ENCODE peak calls at places on chromosome 20, in four cellular contexts. One of them, this sample, is unnamed.

GRCh38 chr20:63520939-63521601 is 505 bp downstream of the PPDPF start:
- DNase-seq in NCI-H1092 treated with DMSO at 0.1 percent for 48 hours: peak
- DNase-seq in GM23338: peak
- DNase-seq in OCI-LY7: peak
- DNase-seq in this sample: peak

GRCh38 chr20:32207211-32207625 is 325 bp downstream of the PLAGL2 start:
- DNase-seq in NCI-H1092 treated with DMSO at 0.1 percent for 48 hours: no peak
- DNase-seq in GM23338: peak
- DNase-seq in OCI-LY7: peak
- DNase-seq in this sample: no peak

GRCh38 chr20:64101731-64102621 is 5.4 kb downstream of the NPBWR2 start:
- DNase-seq in NCI-H1092 treated with DMSO at 0.1 percent for 48 hours: no peak
- DNase-seq in GM23338: peak
- DNase-seq in OCI-LY7: peak
- DNase-seq in this sample: peak

GRCh38 chr20:44208770-44209169 is 1.8 kb downstream of the OSER1 start:
- DNase-seq in NCI-H1092 treated with DMSO at 0.1 percent for 48 hours: no peak
- DNase-seq in GM23338: no peak
- DNase-seq in OCI-LY7: no peak
- DNase-seq in this sample: no peak

GRCh38 chr20:34403063-34403827 is 40.2 kb downstream of the ITCH start:
- DNase-seq in NCI-H1092 treated with DMSO at 0.1 percent for 48 hours: no peak
- DNase-seq in GM23338: no peak
- DNase-seq in OCI-LY7: no peak
- DNase-seq in this sample: no peak

GRCh38 chr20:15699431-15700146 is 873.7 kb downstream of the KIF16B start:
- DNase-seq in NCI-H1092 treated with DMSO at 0.1 percent for 48 hours: no peak
- DNase-seq in GM23338: peak
- DNase-seq in OCI-LY7: peak
- DNase-seq in this sample: peak

GRCh38 chr20:25000268-25000801 is 7.8 kb upstream of the APMAP start:
- DNase-seq in NCI-H1092 treated with DMSO at 0.1 percent for 48 hours: no peak
- DNase-seq in GM23338: no peak
- DNase-seq in OCI-LY7: no peak
- DNase-seq in this sample: peak

GRCh38 chr20:4136078-4136966 is 121.0 kb upstream of the RNF24 start:
- DNase-seq in NCI-H1092 treated with DMSO at 0.1 percent for 48 hours: no peak
- DNase-seq in GM23338: no peak
- DNase-seq in OCI-LY7: no peak
- DNase-seq in this sample: no peak

GRCh38 chr20:3316131-3316530 is 77.1 kb upstream of the SLC4A11 start:
- DNase-seq in NCI-H1092 treated with DMSO at 0.1 percent for 48 hours: no peak
- DNase-seq in GM23338: no peak
- DNase-seq in OCI-LY7: no peak
- DNase-seq in this sample: no peak

This sample was measured in H9.